ENCODE peak calls at places on chromosomes 1 and 21, in five cellular contexts. S is mesenchymal stem cell, I is pancreas, M is A673, F is ovary. J is an unnamed sample.

GRCh38 chr1:2587071-2587859 is 688 bp downstream of the PRXL2B start:
- DNase-seq in M (no peak), I (peak; percentile 89), F (no peak), S (no peak), J (no peak)

GRCh38 chr1:109198043-109198695 is 15.5 kb upstream of the SARS1 start:
- DNase-seq in S (peak; percentile 90), I (no peak), M (no peak), F (no peak), J (no peak)

GRCh38 chr1:45299981-45300668 is 26.6 kb upstream of the HPDL start:
- DNase-seq in F (peak; percentile 49), I (no peak), S (peak; percentile 76), M (peak; percentile 81), J (peak; percentile 45)

GRCh38 chr1:112461200-112461871 is 47.4 kb upstream of the WNT2B start:
- DNase-seq in S (no peak), F (no peak), M (no peak), I (no peak), J (peak; percentile 46)

GRCh38 chr1:70455291-70455690 is 44.2 kb downstream of the CTH start:
- DNase-seq in M (no peak), F (no peak), S (no peak), I (no peak), J (no peak)

GRCh38 chr1:110915804-110916203 is 42.9 kb downstream of the CD53 start:
- DNase-seq in I (no peak), M (no peak), F (no peak), S (no peak), J (no peak)

GRCh38 chr1:154940213-154940879 is 3.8 kb upstream of the PMVK start:
- DNase-seq in F (peak; percentile 25), M (peak; percentile 88), I (no peak), S (no peak), J (no peak)

GRCh38 chr21:42614811-42615342 is 38.5 kb upstream of the PDE9A start:
- DNase-seq in F (no peak), M (peak; percentile 38), S (peak; percentile 11), I (no peak), J (peak; percentile 62)

DNA sequence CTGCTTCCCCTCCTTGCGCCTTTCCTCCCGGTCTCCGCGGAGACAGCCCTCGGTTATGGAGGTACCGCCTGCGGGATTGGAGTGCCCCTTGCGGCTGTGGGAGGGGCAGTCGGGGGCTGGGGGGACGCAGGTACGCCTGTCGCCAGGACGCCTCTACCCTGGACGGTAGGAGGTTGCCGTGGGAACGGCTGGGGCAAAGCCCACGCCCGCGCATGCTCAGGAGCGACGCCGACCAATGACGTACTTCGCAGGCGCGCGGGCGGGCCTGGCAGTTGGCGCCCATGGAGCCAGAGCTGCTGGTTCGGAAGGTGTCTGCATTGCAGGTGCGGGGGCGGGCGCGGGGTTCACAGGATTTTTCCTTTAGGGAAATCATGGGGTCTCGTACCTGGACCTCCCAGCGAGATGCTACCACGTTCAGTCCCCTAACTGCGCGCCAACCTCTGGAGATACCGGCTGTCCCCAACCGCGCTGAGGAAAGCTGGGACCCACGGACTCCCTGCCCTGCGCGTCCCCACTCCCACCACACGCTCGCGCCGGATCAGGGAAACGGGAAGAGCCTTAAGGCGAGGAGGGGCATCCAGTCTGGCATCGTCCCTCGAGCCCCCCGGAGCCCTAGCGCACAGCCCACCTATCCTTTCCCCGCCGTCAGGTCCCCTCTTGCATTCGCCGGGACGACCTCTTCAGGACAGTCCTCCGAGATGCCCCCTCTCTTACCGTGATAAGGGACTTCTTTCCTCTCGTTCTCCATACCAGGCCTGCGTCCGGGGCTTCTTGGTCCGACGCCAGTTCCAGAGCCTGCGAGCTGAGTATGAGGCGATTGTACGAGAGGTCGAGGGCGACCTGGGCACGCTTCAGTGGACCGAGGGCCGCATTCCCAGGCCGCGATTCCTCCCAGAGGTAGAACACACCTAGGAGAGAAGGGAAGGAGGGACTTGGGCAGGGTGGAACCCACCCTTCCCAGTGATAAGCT is at the start of gene IQCC:
- DNase-seq in S (peak; percentile 83), F (peak; percentile 89), I (peak; percentile 97), M (peak; percentile 92), J (peak; percentile 89)
- H3K4me3 ChIP-seq in S (peak within 1 kb of the TSS; percentile 93), F (peak within 1 kb of the TSS; percentile 61), I (peak within 1 kb of the TSS; percentile 74), M (peak within 1 kb of the TSS; percentile 80), J (peak within 1 kb of the TSS; percentile 43)

GRCh38 chr1:224457782-224458144 is 23.2 kb upstream of the WDR26 start:
- DNase-seq in M (no peak), F (no peak), S (no peak), I (no peak), J (no peak)

GRCh38 chr1:224459936-224460335 is 25.3 kb upstream of the WDR26 start:
- DNase-seq in S (no peak), I (no peak), F (no peak), M (no peak), J (no peak)

GRCh38 chr1:224458296-224458695 is 23.7 kb upstream of the WDR26 start:
- DNase-seq in I (no peak), M (no peak), S (no peak), F (peak; percentile 22), J (no peak)

GRCh38 chr1:224456637-224456953 is 22.0 kb upstream of the WDR26 start:
- DNase-seq in I (no peak), F (no peak), M (no peak), S (no peak), J (no peak)

GRCh38 chr1:224459051-224459450 is 24.5 kb upstream of the WDR26 start:
- DNase-seq in S (peak; percentile 18), I (no peak), M (no peak), F (no peak), J (no peak)
- H3K27ac ChIP-seq in S (no peak overlapping the region), I (no peak overlapping the region), M (no peak overlapping the region), F (peak overlapping the region; percentile 24), J (no peak overlapping the region)

DNA sequence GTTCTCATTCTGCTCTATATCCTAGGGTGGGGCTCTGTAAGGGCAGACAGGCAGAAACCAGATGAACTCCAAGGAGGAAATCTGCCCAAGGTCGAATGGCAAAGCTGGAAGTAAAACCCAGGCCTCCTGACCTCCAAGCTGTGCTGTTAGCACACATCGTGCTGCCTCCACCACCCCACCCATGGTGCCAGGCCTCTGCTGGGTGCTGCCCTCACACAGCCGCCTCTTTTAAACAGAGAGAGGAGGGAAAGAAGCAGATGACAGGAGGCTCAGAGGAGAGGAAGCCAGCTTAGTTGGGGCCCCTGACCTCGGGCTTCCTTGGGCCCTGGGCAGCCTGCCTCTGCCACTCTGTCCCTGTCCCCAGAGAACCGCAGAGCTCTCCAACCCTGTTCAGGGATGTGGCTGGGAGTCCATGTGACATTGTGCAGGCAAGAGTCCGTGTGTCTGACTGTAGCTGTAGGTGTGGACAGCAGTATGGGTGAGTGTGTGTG is 1.1 kb downstream of the SYNC start:
- DNase-seq in F (peak; percentile 46), I (no peak), S (peak; percentile 49), M (no peak), J (no peak)
- H3K4me1 ChIP-seq in F (peaks cover 14% of the 10 kb centered on the region), I (no peaks in the 10 kb centered on the region), S (peaks cover 25% of the 10 kb centered on the region), M (no peaks in the 10 kb centered on the region), J (no peaks in the 10 kb centered on the region)

GRCh38 chr1:942864-943533 is 16.1 kb downstream of the NOC2L start:
- DNase-seq in I (no peak), S (peak; percentile 65), M (peak; percentile 80), F (peak; percentile 79), J (peak; percentile 50)
- H3K4me3 ChIP-seq in I (no peak overlapping the region), S (no peak overlapping the region), M (peak overlapping the region; percentile 45), F (peak overlapping the region; percentile 21), J (no peak overlapping the region)

DNA sequence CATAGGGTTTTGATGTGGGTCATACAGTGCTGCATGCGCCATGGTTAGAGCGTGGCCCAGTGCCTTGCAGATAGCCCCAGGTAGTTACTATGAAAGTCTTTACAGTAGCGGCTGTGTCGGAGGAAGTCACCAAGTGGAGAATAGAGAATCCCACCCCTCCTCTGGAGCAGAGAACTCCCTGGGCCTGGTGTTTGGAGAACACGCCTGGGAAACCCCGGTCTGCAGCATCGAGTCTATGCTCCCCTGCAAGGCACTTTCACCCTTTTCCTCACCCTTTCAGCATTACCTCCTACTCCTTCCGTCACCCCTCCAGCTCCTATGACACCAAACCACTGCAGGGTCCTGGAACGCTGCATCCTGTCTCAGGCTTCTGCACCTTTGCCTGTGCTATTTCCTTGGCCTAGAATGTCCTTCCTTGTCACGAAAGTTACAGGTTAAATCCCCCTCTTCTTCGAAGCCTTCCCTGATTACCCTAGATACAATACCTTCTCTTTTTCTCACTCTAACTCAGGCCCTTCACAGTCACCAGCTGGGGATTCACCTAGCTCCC is 2.7 kb upstream of the SLC1A7 start:
- DNase-seq in S (no peak), M (no peak), F (no peak), I (no peak), J (no peak)
- H3K27ac ChIP-seq in S (peak overlapping the region; percentile 99), M (peak overlapping the region; percentile 77), F (no peak overlapping the region), I (peak overlapping the region; percentile 90), J (no peak overlapping the region)

DNA sequence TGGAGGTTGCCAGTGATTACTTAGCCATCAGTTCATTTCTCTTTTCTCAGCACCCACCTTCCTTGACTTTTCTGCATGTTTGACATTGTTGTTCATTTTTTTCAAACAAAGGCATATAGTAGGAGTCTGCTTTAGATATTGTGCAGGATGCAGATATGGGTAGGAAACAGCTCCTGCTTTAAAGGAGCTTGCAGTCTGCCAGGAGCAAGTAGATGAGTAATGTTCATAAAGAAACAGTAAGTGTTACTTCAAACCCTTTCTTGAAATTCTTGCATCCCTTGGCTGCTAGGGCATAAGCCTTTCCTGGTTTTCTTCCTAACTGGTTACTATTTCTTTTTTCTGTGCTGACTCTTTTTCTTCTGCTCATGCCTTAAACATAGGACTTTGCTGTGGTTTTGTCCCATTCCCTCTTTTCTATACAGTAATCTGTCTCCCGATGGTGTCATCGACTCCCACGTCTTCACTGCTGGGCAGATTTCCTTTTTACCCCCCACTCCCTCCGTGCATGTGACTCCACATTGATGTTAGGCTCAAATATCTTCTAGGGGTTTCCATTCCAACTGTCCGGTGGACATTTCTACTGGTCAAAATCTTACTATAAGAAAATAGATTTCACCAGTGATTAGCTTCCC is 20.4 kb downstream of the PTGFRN start:
- DNase-seq in S (no peak), I (no peak), M (no peak), F (no peak), J (no peak)
- H3K4me1 ChIP-seq in S (no peaks in the 10 kb centered on the region), I (peaks cover 4% of the 10 kb centered on the region), M (no peaks in the 10 kb centered on the region), F (no peaks in the 10 kb centered on the region), J (peaks cover 7% of the 10 kb centered on the region)

J was measured in lung.